ENCODE peak calls at places on chromosomes 12 and 14, in four cellular contexts. One of them, this sample, is unnamed.

GRCh38 chr12:76763746-76764675 is at the start of gene ZDHHC17:
- DNase-seq in IMR-90: peak; percentile 92
- DNase-seq in mesendoderm: peak; percentile 98
- DNase-seq in H1: peak; percentile 92
- DNase-seq in this sample: peak; percentile 95

GRCh38 chr12:119788783-119789182 is 88.3 kb downstream of the CIT start:
- DNase-seq in IMR-90: peak; percentile 55
- DNase-seq in mesendoderm: no peak
- DNase-seq in H1: no peak
- DNase-seq in this sample: no peak

GRCh38 chr12:127083028-127083949 is 1183.7 kb upstream of the TMEM132C start:
- DNase-seq in IMR-90: peak; percentile 65
- DNase-seq in mesendoderm: peak; percentile 88
- DNase-seq in H1: no peak
- DNase-seq in this sample: no peak

GRCh38 chr12:32399373-32400113 is at the start of gene FGD4:
- DNase-seq in IMR-90: peak; percentile 56
- DNase-seq in mesendoderm: peak; percentile 96
- DNase-seq in H1: peak; percentile 90
- DNase-seq in this sample: peak; percentile 95

GRCh38 chr12:25648460-25648859 is 95.4 kb upstream of the LMNTD1 start:
- DNase-seq in IMR-90: peak; percentile 73
- DNase-seq in mesendoderm: peak; percentile 87
- DNase-seq in H1: no peak
- DNase-seq in this sample: peak; percentile 69

GRCh38 chr12:57838594-57839302 is 7.8 kb downstream of the CTDSP2 start:
- DNase-seq in IMR-90: peak; percentile 39
- DNase-seq in mesendoderm: no peak
- DNase-seq in H1: no peak
- DNase-seq in this sample: no peak

GRCh38 chr14:90507428-90507827 is 110.6 kb downstream of the CALM1 start:
- DNase-seq in IMR-90: no peak
- DNase-seq in mesendoderm: no peak
- DNase-seq in H1: no peak
- DNase-seq in this sample: no peak

GRCh38 chr12:54371328-54372112 is 7.2 kb upstream of the GPR84 start:
- DNase-seq in IMR-90: no peak
- DNase-seq in mesendoderm: no peak
- DNase-seq in H1: no peak
- DNase-seq in this sample: no peak

GRCh38 chr12:129185855-129186254 is 332.6 kb downstream of the GLT1D1 start:
- DNase-seq in IMR-90: no peak
- DNase-seq in mesendoderm: no peak
- DNase-seq in H1: no peak
- DNase-seq in this sample: no peak

GRCh38 chr14:49057838-49058510 is 528.2 kb downstream of the RPS29 start:
- DNase-seq in IMR-90: no peak
- DNase-seq in mesendoderm: no peak
- DNase-seq in H1: no peak
- DNase-seq in this sample: no peak

GRCh38 chr12:31732926-31733548 is 4.2 kb upstream of the AMN1 start:
- DNase-seq in IMR-90: peak; percentile 83
- DNase-seq in mesendoderm: peak; percentile 98
- DNase-seq in H1: peak; percentile 70
- DNase-seq in this sample: peak; percentile 91

GRCh38 chr12:15629108-15629507 is 160.1 kb downstream of the EPS8 start:
- DNase-seq in IMR-90: peak; percentile 98
- DNase-seq in mesendoderm: peak; percentile 86
- DNase-seq in H1: no peak
- DNase-seq in this sample: no peak

GRCh38 chr12:105820407-105821140 is 318.2 kb downstream of the NUAK1 start:
- DNase-seq in IMR-90: peak; percentile 22
- DNase-seq in mesendoderm: no peak
- DNase-seq in H1: no peak
- DNase-seq in this sample: no peak

GRCh38 chr12:124520258-124520657 is 47.2 kb downstream of the NCOR2 start:
- DNase-seq in IMR-90: peak; percentile 29
- DNase-seq in mesendoderm: no peak
- DNase-seq in H1: no peak
- DNase-seq in this sample: no peak

GRCh38 chr12:74985293-74985985 is 224.2 kb downstream of the KCNC2 start:
- DNase-seq in IMR-90: no peak
- DNase-seq in mesendoderm: no peak
- DNase-seq in H1: no peak
- DNase-seq in this sample: peak; percentile 25

GRCh38 chr14:104294983-104295680 is 156.7 kb downstream of the KIF26A start:
- DNase-seq in IMR-90: no peak
- DNase-seq in mesendoderm: no peak
- DNase-seq in H1: no peak
- DNase-seq in this sample: peak; percentile 26

GRCh38 chr12:116901612-116902011 is 9.1 kb upstream of the FBXW8 start:
- DNase-seq in IMR-90: no peak
- DNase-seq in mesendoderm: no peak
- DNase-seq in H1: no peak
- DNase-seq in this sample: no peak

GRCh38 chr12:3553221-3553620 is 62.2 kb downstream of the PRMT8 start:
- DNase-seq in IMR-90: no peak
- DNase-seq in mesendoderm: no peak
- DNase-seq in H1: no peak
- DNase-seq in this sample: peak; percentile 24

GRCh38 chr14:68140111-68140741 is 320.6 kb downstream of the RAD51B start:
- DNase-seq in IMR-90: peak; percentile 99
- DNase-seq in mesendoderm: peak; percentile 95
- DNase-seq in H1: no peak
- DNase-seq in this sample: no peak

GRCh38 chr12:22283006-22283506 is 51.5 kb downstream of the ST8SIA1 start:
- DNase-seq in IMR-90: peak; percentile 85
- DNase-seq in mesendoderm: no peak
- DNase-seq in H1: no peak
- DNase-seq in this sample: no peak

GRCh38 chr12:108307006-108307405 is 32.1 kb downstream of the CMKLR1 start:
- DNase-seq in IMR-90: peak; percentile 35
- DNase-seq in mesendoderm: no peak
- DNase-seq in H1: no peak
- DNase-seq in this sample: no peak

GRCh38 chr14:61130512-61131260 is 149.6 kb downstream of the SLC38A6 start:
- DNase-seq in IMR-90: no peak
- DNase-seq in mesendoderm: no peak
- DNase-seq in H1: no peak
- DNase-seq in this sample: no peak

GRCh38 chr12:80576641-80577418 is 130.6 kb upstream of the MYF6 start:
- DNase-seq in IMR-90: peak; percentile 52
- DNase-seq in mesendoderm: no peak
- DNase-seq in H1: no peak
- DNase-seq in this sample: no peak
- H3K56ac ChIP-seq in IMR-90: peak overlapping the region; percentile 38
- H3K56ac ChIP-seq in mesendoderm: no peak overlapping the region
- H3K56ac ChIP-seq in H1: no peak overlapping the region
- H3K56ac ChIP-seq in this sample: no peak overlapping the region

DNA sequence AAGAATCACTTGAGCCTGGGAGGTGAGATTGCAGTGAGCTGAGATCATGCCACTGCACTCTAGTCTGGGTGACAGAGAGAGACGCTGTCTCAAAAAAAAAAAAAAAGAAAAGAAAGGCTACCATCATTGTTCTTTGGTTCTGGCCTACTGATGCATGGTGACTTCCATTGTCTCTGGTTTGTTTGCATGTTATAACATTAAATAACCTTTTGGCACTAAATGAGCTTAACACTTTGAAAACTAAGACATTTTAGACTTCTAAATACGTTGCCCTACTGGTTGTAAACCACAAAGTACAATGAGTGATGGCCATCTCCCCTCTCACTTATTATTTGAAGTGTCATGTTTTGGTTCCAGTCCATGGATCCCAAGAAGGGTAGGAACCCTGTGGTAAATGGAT is 152.9 kb upstream of the CPM start:
- DNase-seq in IMR-90: no peak
- DNase-seq in mesendoderm: no peak
- DNase-seq in H1: no peak
- DNase-seq in this sample: no peak
- H3K56ac ChIP-seq in IMR-90: no peak overlapping the region
- H3K56ac ChIP-seq in mesendoderm: no peak overlapping the region
- H3K56ac ChIP-seq in H1: no peak overlapping the region
- H3K56ac ChIP-seq in this sample: no peak overlapping the region

GRCh38 chr14:96754162-96754844 is 42.9 kb upstream of the VRK1 start:
- DNase-seq in IMR-90: peak; percentile 5
- DNase-seq in mesendoderm: peak; percentile 67
- DNase-seq in H1: no peak
- DNase-seq in this sample: no peak

GRCh38 chr14:96756745-96757144 is 40.4 kb upstream of the VRK1 start:
- DNase-seq in IMR-90: no peak
- DNase-seq in mesendoderm: no peak
- DNase-seq in H1: no peak
- DNase-seq in this sample: no peak

GRCh38 chr14:96757456-96757855 is 39.7 kb upstream of the VRK1 start:
- DNase-seq in IMR-90: no peak
- DNase-seq in mesendoderm: no peak
- DNase-seq in H1: no peak
- DNase-seq in this sample: no peak

GRCh38 chr14:96752594-96752993 is 44.6 kb upstream of the VRK1 start:
- DNase-seq in IMR-90: peak; percentile 5
- DNase-seq in mesendoderm: no peak
- DNase-seq in H1: no peak
- DNase-seq in this sample: no peak

GRCh38 chr14:96754845-96755184 is 42.4 kb upstream of the VRK1 start:
- DNase-seq in IMR-90: no peak
- DNase-seq in mesendoderm: peak; percentile 76
- DNase-seq in H1: no peak
- DNase-seq in this sample: peak; percentile 63
- H3K56ac ChIP-seq in IMR-90: no peak overlapping the region
- H3K56ac ChIP-seq in mesendoderm: no peak overlapping the region
- H3K56ac ChIP-seq in H1: no peak overlapping the region
- H3K56ac ChIP-seq in this sample: no peak overlapping the region

DNA sequence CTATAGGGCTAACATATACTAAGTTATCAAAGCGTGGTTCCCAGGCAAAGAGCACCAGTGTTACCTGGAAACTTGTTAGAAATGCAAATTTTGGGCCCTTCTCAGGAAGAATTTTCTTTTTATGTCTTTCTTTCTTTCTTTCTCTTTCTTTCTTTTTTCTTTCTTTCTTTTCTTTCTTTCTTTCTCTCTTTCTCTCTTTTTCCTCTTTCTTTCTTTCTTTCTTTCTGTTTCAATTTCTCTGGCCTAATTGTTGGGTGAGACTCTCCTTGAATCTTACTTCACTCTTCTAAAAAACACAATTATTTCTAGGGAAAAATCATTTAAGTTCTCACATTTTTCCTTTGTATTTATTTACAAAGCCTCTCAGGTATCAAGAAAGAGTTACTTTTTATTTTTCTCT is 46.5 kb upstream of the RAP1B start:
- DNase-seq in IMR-90: no peak
- DNase-seq in mesendoderm: no peak
- DNase-seq in H1: no peak
- DNase-seq in this sample: no peak
- H3K56ac ChIP-seq in IMR-90: no peak overlapping the region
- H3K56ac ChIP-seq in mesendoderm: no peak overlapping the region
- H3K56ac ChIP-seq in H1: no peak overlapping the region
- H3K56ac ChIP-seq in this sample: no peak overlapping the region

DNA sequence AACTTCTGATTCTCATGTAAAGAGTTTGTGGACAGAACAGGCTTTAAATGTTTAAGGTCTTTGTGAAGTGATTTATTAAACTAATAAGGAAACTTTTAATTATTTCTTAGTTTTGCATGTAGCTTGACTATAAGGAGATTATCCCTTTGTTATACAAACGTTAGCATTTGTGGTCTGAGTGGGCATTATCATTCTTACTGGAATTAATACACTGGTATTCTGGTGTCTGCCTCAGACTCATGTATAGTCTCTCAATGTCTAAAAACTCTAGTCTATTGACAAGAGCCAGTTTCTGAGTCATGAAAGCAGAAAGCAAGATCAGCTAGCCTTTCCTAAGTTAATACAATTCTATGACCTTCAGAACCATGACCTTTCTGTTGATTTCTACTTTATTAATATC is 51.3 kb downstream of the SOX5 start:
- DNase-seq in IMR-90: no peak
- DNase-seq in mesendoderm: no peak
- DNase-seq in H1: no peak
- DNase-seq in this sample: no peak
- H3K56ac ChIP-seq in IMR-90: no peak overlapping the region
- H3K56ac ChIP-seq in mesendoderm: no peak overlapping the region
- H3K56ac ChIP-seq in H1: no peak overlapping the region
- H3K56ac ChIP-seq in this sample: no peak overlapping the region

DNA sequence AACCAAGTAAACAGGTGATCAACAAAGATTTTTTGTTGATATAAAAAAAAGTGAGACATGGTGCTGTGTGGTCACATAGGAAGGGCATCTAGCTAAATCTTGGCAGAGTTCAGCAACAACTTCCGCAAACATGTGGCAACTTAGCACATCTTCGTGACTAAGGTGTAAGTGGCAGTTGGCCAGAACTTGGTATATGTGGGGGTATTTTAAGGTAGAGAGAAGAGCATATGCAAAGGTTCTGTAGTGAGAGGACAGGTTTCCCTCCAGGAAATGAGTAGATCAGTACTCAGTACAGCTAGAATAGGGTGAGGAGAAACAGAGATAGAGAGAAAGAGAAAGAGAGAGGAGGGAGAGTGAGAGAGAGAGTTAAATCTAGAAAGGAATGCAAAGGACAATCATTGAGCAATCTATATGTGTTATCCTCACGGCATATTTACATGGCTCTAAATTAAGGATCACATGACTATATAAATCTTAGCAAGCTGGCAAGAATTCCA is 227.7 kb upstream of the HMGA2 start:
- DNase-seq in IMR-90: peak; percentile 27
- DNase-seq in mesendoderm: no peak
- DNase-seq in H1: no peak
- DNase-seq in this sample: no peak
- H3K56ac ChIP-seq in IMR-90: no peak overlapping the region
- H3K56ac ChIP-seq in mesendoderm: peak overlapping the region; percentile 26
- H3K56ac ChIP-seq in H1: no peak overlapping the region
- H3K56ac ChIP-seq in this sample: no peak overlapping the region

GRCh38 chr14:56716705-56717104 is 93.6 kb downstream of the OTX2 start:
- DNase-seq in IMR-90: no peak
- DNase-seq in mesendoderm: no peak
- DNase-seq in H1: no peak
- DNase-seq in this sample: no peak
- H3K56ac ChIP-seq in IMR-90: no peak overlapping the region
- H3K56ac ChIP-seq in mesendoderm: no peak overlapping the region
- H3K56ac ChIP-seq in H1: no peak overlapping the region
- H3K56ac ChIP-seq in this sample: no peak overlapping the region